ENCODE peak calls at places on chromosomes 5 and 9, in five cellular contexts. One of them, this sample, is unnamed.

GRCh38 chr5:112742424-112742823 is 4.7 kb downstream of the APC start:
- DNase-seq in GM12891: no peak
- DNase-seq in H1: no peak
- DNase-seq in HepG2: no peak
- DNase-seq in GM12878: no peak
- DNase-seq in this sample: no peak

GRCh38 chr9:25724424-25724823 is 46.2 kb upstream of the TUSC1 start:
- DNase-seq in GM12891: no peak
- DNase-seq in H1: no peak
- DNase-seq in HepG2: no peak
- DNase-seq in GM12878: no peak
- DNase-seq in this sample: no peak

GRCh38 chr9:137459147-137459600 is at the start of gene NSMF:
- DNase-seq in GM12891: peak
- DNase-seq in H1: peak
- DNase-seq in HepG2: peak
- DNase-seq in GM12878: no peak
- DNase-seq in this sample: peak

GRCh38 chr9:86557063-86557766 is 203.0 kb upstream of the TUT7 start:
- DNase-seq in GM12891: no peak
- DNase-seq in H1: no peak
- DNase-seq in HepG2: no peak
- DNase-seq in GM12878: no peak
- DNase-seq in this sample: no peak

GRCh38 chr5:79284852-79285251 is 48.9 kb downstream of the JMY start:
- DNase-seq in GM12891: no peak
- DNase-seq in H1: no peak
- DNase-seq in HepG2: no peak
- DNase-seq in GM12878: no peak
- DNase-seq in this sample: no peak

GRCh38 chr5:78816143-78816765 is 167.7 kb upstream of the LHFPL2 start:
- DNase-seq in GM12891: no peak
- DNase-seq in H1: no peak
- DNase-seq in HepG2: no peak
- DNase-seq in GM12878: no peak
- DNase-seq in this sample: no peak

GRCh38 chr9:99092643-99093491 is 12.0 kb upstream of the TGFBR1 start:
- DNase-seq in GM12891: no peak
- DNase-seq in H1: no peak
- DNase-seq in HepG2: no peak
- DNase-seq in GM12878: no peak
- DNase-seq in this sample: no peak

GRCh38 chr5:111855356-111855755 is 98.4 kb upstream of the NREP start:
- DNase-seq in GM12891: no peak
- DNase-seq in H1: no peak
- DNase-seq in HepG2: no peak
- DNase-seq in GM12878: no peak
- DNase-seq in this sample: no peak

GRCh38 chr5:172881691-172882370 is 47.8 kb downstream of the ERGIC1 start:
- DNase-seq in GM12891: no peak
- DNase-seq in H1: no peak
- DNase-seq in HepG2: no peak
- DNase-seq in GM12878: peak
- DNase-seq in this sample: no peak

GRCh38 chr9:35538361-35539234 is 48.7 kb downstream of the RUSC2 start:
- DNase-seq in GM12891: no peak
- DNase-seq in H1: no peak
- DNase-seq in HepG2: no peak
- DNase-seq in GM12878: no peak
- DNase-seq in this sample: no peak

GRCh38 chr5:53151713-53152458 is 42.3 kb upstream of the MOCS2 start:
- DNase-seq in GM12891: no peak
- DNase-seq in H1: no peak
- DNase-seq in HepG2: no peak
- DNase-seq in GM12878: no peak
- DNase-seq in this sample: no peak

GRCh38 chr5:77869115-77869798 is 93.1 kb upstream of the TBCA start:
- DNase-seq in GM12891: no peak
- DNase-seq in H1: no peak
- DNase-seq in HepG2: no peak
- DNase-seq in GM12878: no peak
- DNase-seq in this sample: no peak

GRCh38 chr5:139669681-139670368 is 21.7 kb downstream of the CXXC5 start:
- DNase-seq in GM12891: peak
- DNase-seq in H1: no peak
- DNase-seq in HepG2: peak
- DNase-seq in GM12878: no peak
- DNase-seq in this sample: peak

GRCh38 chr5:131382407-131383395 is 118.8 kb downstream of the CDC42SE2 start:
- DNase-seq in GM12891: no peak
- DNase-seq in H1: peak
- DNase-seq in HepG2: peak
- DNase-seq in GM12878: peak
- DNase-seq in this sample: no peak

GRCh38 chr9:129803679-129804065 is 688 bp downstream of the TOR1B start:
- DNase-seq in GM12891: no peak
- DNase-seq in H1: no peak
- DNase-seq in HepG2: no peak
- DNase-seq in GM12878: no peak
- DNase-seq in this sample: no peak

GRCh38 chr5:90056911-90057705 is 352.4 kb downstream of the CETN3 start:
- DNase-seq in GM12891: no peak
- DNase-seq in H1: peak
- DNase-seq in HepG2: no peak
- DNase-seq in GM12878: no peak
- DNase-seq in this sample: no peak

GRCh38 chr9:110659891-110660541 is 8.6 kb upstream of the MUSK start:
- DNase-seq in GM12891: no peak
- DNase-seq in H1: no peak
- DNase-seq in HepG2: no peak
- DNase-seq in GM12878: no peak
- DNase-seq in this sample: no peak

GRCh38 chr9:26809795-26810194 is 82.8 kb downstream of the CAAP1 start:
- DNase-seq in GM12891: no peak
- DNase-seq in H1: no peak
- DNase-seq in HepG2: no peak
- DNase-seq in GM12878: no peak
- DNase-seq in this sample: no peak

GRCh38 chr5:35029333-35029732 is 18.4 kb downstream of the AGXT2 start:
- DNase-seq in GM12891: no peak
- DNase-seq in H1: no peak
- DNase-seq in HepG2: no peak
- DNase-seq in GM12878: no peak
- DNase-seq in this sample: no peak

GRCh38 chr9:16710888-16711287 is 159.6 kb downstream of the BNC2 start:
- DNase-seq in GM12891: no peak
- DNase-seq in H1: no peak
- DNase-seq in HepG2: no peak
- DNase-seq in GM12878: no peak
- DNase-seq in this sample: no peak

GRCh38 chr5:19927919-19928318 is 60.1 kb downstream of the CDH18 start:
- DNase-seq in GM12891: no peak
- DNase-seq in H1: peak
- DNase-seq in HepG2: peak
- DNase-seq in GM12878: no peak
- DNase-seq in this sample: no peak

GRCh38 chr5:126676195-126676624 is 75.5 kb downstream of the PHAX start:
- DNase-seq in GM12891: peak
- DNase-seq in H1: no peak
- DNase-seq in HepG2: peak
- DNase-seq in GM12878: peak
- DNase-seq in this sample: peak

GRCh38 chr9:111316796-111317195 is 13.2 kb downstream of the OR2K2 start:
- DNase-seq in GM12891: no peak
- DNase-seq in H1: no peak
- DNase-seq in HepG2: no peak
- DNase-seq in GM12878: no peak
- DNase-seq in this sample: no peak

GRCh38 chr9:111866976-111867375 is 29.6 kb upstream of the UGCG start:
- DNase-seq in GM12891: no peak
- DNase-seq in H1: no peak
- DNase-seq in HepG2: peak
- DNase-seq in GM12878: no peak
- DNase-seq in this sample: no peak

GRCh38 chr5:154197801-154198461 is 7.4 kb downstream of the GALNT10 start:
- DNase-seq in GM12891: no peak
- DNase-seq in H1: no peak
- DNase-seq in HepG2: peak
- DNase-seq in GM12878: peak
- DNase-seq in this sample: no peak

GRCh38 chr5:140145818-140146522 is 20.2 kb downstream of the IGIP start:
- DNase-seq in GM12891: peak
- DNase-seq in H1: no peak
- DNase-seq in HepG2: peak
- DNase-seq in GM12878: no peak
- DNase-seq in this sample: peak

GRCh38 chr9:14910178-14910805 is at the start of gene FREM1:
- DNase-seq in GM12891: no peak
- DNase-seq in H1: no peak
- DNase-seq in HepG2: peak
- DNase-seq in GM12878: no peak
- DNase-seq in this sample: no peak

GRCh38 chr9:73411494-73411893 is 259.8 kb downstream of the ANXA1 start:
- DNase-seq in GM12891: no peak
- DNase-seq in H1: no peak
- DNase-seq in HepG2: no peak
- DNase-seq in GM12878: no peak
- DNase-seq in this sample: no peak

GRCh38 chr9:112719292-112719691 is 1.4 kb upstream of the INIP start:
- DNase-seq in GM12891: no peak
- DNase-seq in H1: no peak
- DNase-seq in HepG2: no peak
- DNase-seq in GM12878: no peak
- DNase-seq in this sample: no peak

GRCh38 chr5:16975950-16976624 is 40.0 kb upstream of the MYO10 start:
- DNase-seq in GM12891: no peak
- DNase-seq in H1: no peak
- DNase-seq in HepG2: no peak
- DNase-seq in GM12878: peak
- DNase-seq in this sample: no peak

GRCh38 chr5:76604838-76605237 is 18.4 kb downstream of the F2RL2 start:
- DNase-seq in GM12891: no peak
- DNase-seq in H1: no peak
- DNase-seq in HepG2: peak
- DNase-seq in GM12878: no peak
- DNase-seq in this sample: no peak

GRCh38 chr5:145510324-145510723 is 324.8 kb downstream of the PRELID2 start:
- DNase-seq in GM12891: no peak
- DNase-seq in H1: no peak
- DNase-seq in HepG2: no peak
- DNase-seq in GM12878: no peak
- DNase-seq in this sample: no peak

GRCh38 chr5:107393846-107394245 is 276.9 kb downstream of the EFNA5 start:
- DNase-seq in GM12891: no peak
- DNase-seq in H1: no peak
- DNase-seq in HepG2: no peak
- DNase-seq in GM12878: no peak
- DNase-seq in this sample: no peak

GRCh38 chr5:125181159-125181558 is 434.7 kb upstream of the ZNF608 start:
- DNase-seq in GM12891: no peak
- DNase-seq in H1: no peak
- DNase-seq in HepG2: no peak
- DNase-seq in GM12878: no peak
- DNase-seq in this sample: no peak

GRCh38 chr9:130900701-130901497 is 4.3 kb upstream of the QRFP start:
- DNase-seq in GM12891: no peak
- DNase-seq in H1: no peak
- DNase-seq in HepG2: no peak
- DNase-seq in GM12878: no peak
- DNase-seq in this sample: no peak
- TF ChIP-seq POLR2A in GM12891: no peak
- TF ChIP-seq POLR2A in H1: no peak
- TF ChIP-seq POLR2A in HepG2: no peak
- TF ChIP-seq POLR2A in GM12878: no peak
- TF ChIP-seq POLR2A in this sample: no peak

GRCh38 chr5:32613050-32613672 is 27.8 kb downstream of the SUB1 start:
- DNase-seq in GM12891: peak
- DNase-seq in H1: peak
- DNase-seq in HepG2: peak
- DNase-seq in GM12878: peak
- DNase-seq in this sample: peak

GRCh38 chr5:32612134-32612888 is 27.0 kb downstream of the SUB1 start:
- DNase-seq in GM12891: no peak
- DNase-seq in H1: no peak
- DNase-seq in HepG2: no peak
- DNase-seq in GM12878: no peak
- DNase-seq in this sample: no peak
- TF ChIP-seq TAF1 in GM12891: no peak
- TF ChIP-seq TAF1 in H1: no peak
- TF ChIP-seq TAF1 in HepG2: no peak
- TF ChIP-seq TAF1 in GM12878: no peak
- TF ChIP-seq TAF1 in this sample: no peak

GRCh38 chr9:136439550-136440408 is at the start of gene INPP5E:
- DNase-seq in GM12891: peak
- DNase-seq in H1: peak
- DNase-seq in HepG2: peak
- DNase-seq in GM12878: no peak
- DNase-seq in this sample: peak
- TF ChIP-seq POLR2A in GM12891: peak
- TF ChIP-seq POLR2A in H1: peak
- TF ChIP-seq POLR2A in HepG2: no peak
- TF ChIP-seq POLR2A in GM12878: peak
- TF ChIP-seq POLR2A in this sample: no peak

GRCh38 chr5:176608937-176609723 is 826 bp downstream of the GPRIN1 start:
- DNase-seq in GM12891: no peak
- DNase-seq in H1: no peak
- DNase-seq in HepG2: no peak
- DNase-seq in GM12878: no peak
- DNase-seq in this sample: no peak

GRCh38 chr5:176603091-176603490 is 6.9 kb downstream of the GPRIN1 start:
- DNase-seq in GM12891: no peak
- DNase-seq in H1: no peak
- DNase-seq in HepG2: no peak
- DNase-seq in GM12878: no peak
- DNase-seq in this sample: no peak

GRCh38 chr5:176606875-176607274 is 3.1 kb downstream of the GPRIN1 start:
- DNase-seq in GM12891: no peak
- DNase-seq in H1: no peak
- DNase-seq in HepG2: no peak
- DNase-seq in GM12878: no peak
- DNase-seq in this sample: no peak

GRCh38 chr5:176608142-176608705 is 1.7 kb downstream of the GPRIN1 start:
- DNase-seq in GM12891: no peak
- DNase-seq in H1: no peak
- DNase-seq in HepG2: no peak
- DNase-seq in GM12878: no peak
- DNase-seq in this sample: no peak

DNA sequence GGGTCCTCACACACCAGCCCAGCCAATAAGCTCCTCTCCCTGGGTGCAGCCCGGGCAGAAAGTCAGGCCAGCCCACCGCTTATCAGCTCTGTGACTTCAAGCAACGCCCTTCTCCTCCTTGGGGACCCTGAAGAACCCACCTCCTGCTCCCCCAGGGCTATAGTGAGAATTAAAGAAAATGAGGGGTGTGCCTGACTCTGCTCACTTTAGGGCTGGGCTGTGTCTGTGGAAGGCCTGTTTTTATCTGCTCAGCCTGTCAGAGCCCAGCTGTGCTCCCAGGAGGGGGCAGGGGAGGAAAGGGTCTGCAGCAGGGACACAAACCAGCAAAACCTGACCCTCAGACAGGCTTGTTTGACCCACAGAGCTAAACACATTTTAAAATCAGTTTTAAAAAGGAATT is 3.9 kb downstream of the GPRIN1 start:
- DNase-seq in GM12891: no peak
- DNase-seq in H1: no peak
- DNase-seq in HepG2: no peak
- DNase-seq in GM12878: no peak
- DNase-seq in this sample: no peak
- TF ChIP-seq TAF1 in GM12891: no peak
- TF ChIP-seq TAF1 in H1: no peak
- TF ChIP-seq TAF1 in HepG2: no peak
- TF ChIP-seq TAF1 in GM12878: no peak
- TF ChIP-seq TAF1 in this sample: no peak

This sample was measured in GM12892.